ENCODE peak calls at places on chromosomes 2 and 18, in seven cellular contexts. P is aorta; W is ecto neural progenitor cell; Y is NCI-H1930; J is sciatic nerve; X is stimulated activated effector memory CD8-positive, alpha-beta T cell treated with anti-CD3 and anti-CD28 coated beads, Interleukin-12 subunit alpha, Interleukin-12 subunit beta, amount 100 ng/mL, for 72 hours; Z is nucleus accumbens. E is an unnamed sample.

GRCh38 chr18:69617888-69618287 is 217.2 kb downstream of the DOK6 start:
- DNase-seq in J (no peak), Y (no peak), Z (no peak), X (no peak), W (no peak), P (no peak), E (no peak)

GRCh38 chr2:40041983-40042382 is 262.9 kb upstream of the THUMPD2 start:
- DNase-seq in X (no peak), J (no peak), Y (no peak), Z (no peak), P (no peak), W (no peak), E (no peak)

GRCh38 chr18:44835555-44836156 is 155.0 kb downstream of the SETBP1 start:
- DNase-seq in J (no peak), X (no peak), P (no peak), W (no peak), Z (no peak), Y (no peak), E (no peak)

GRCh38 chr2:176960736-176961135 is 251.9 kb upstream of the HNRNPA3 start:
- DNase-seq in Y (no peak), Z (no peak), W (no peak), J (no peak), X (no peak), P (no peak), E (no peak)

GRCh38 chr18:79611040-79611681 is 68.4 kb upstream of the CTDP1 start:
- DNase-seq in Y (no peak), X (no peak), W (no peak), Z (no peak), P (peak), J (peak), E (no peak)

GRCh38 chr2:241932895-241933174 is 63.3 kb downstream of the RTP5 start:
- DNase-seq in Z (no peak), J (no peak), X (no peak), P (no peak), W (no peak), Y (no peak), E (no peak)

GRCh38 chr2:236376566-236377244 is 112.5 kb upstream of the ASB18 start:
- DNase-seq in W (no peak), P (no peak), J (no peak), X (no peak), Y (no peak), Z (no peak), E (no peak)

GRCh38 chr18:44548291-44549221 is 132.1 kb upstream of the SETBP1 start:
- DNase-seq in J (no peak), P (no peak), Y (no peak), Z (no peak), W (no peak), X (no peak), E (no peak)

GRCh38 chr2:160751021-160751420 is 257.4 kb upstream of the RBMS1 start:
- DNase-seq in J (no peak), P (no peak), W (no peak), X (no peak), Y (no peak), Z (no peak), E (no peak)

GRCh38 chr2:188474316-188474715 is 182.6 kb downstream of the GULP1 start:
- DNase-seq in J (no peak), X (no peak), P (no peak), Y (no peak), W (no peak), Z (no peak), E (no peak)

GRCh38 chr2:233428438-233428837 is 74.1 kb downstream of the DGKD start:
- DNase-seq in W (peak), X (no peak), Z (no peak), J (no peak), Y (no peak), P (no peak), E (no peak)

GRCh38 chr2:61993422-61994024 is 88.0 kb downstream of the COMMD1 start:
- DNase-seq in W (no peak), P (no peak), Z (no peak), J (no peak), Y (no peak), X (no peak), E (no peak)

GRCh38 chr2:40471868-40472267 is 20.0 kb upstream of the SLC8A1 start:
- DNase-seq in P (no peak), J (no peak), Y (no peak), Z (no peak), W (no peak), X (no peak), E (no peak)

GRCh38 chr18:13449651-13450050 is 231.1 kb downstream of the LDLRAD4 start:
- DNase-seq in P (no peak), X (no peak), J (no peak), Z (no peak), W (no peak), Y (no peak), E (no peak)

GRCh38 chr18:23134780-23135678 is at the start of gene CABLES1:
- DNase-seq in Y (peak), J (peak), X (peak), W (peak), Z (peak), P (peak), E (peak)

GRCh38 chr2:83742117-83742782 is 716.8 kb downstream of the SUCLG1 start:
- DNase-seq in J (peak), P (no peak), Z (no peak), X (no peak), Y (no peak), W (no peak), E (no peak)

GRCh38 chr2:142980246-142981068 is 103.0 kb downstream of the KYNU start:
- DNase-seq in X (no peak), J (no peak), P (no peak), Z (no peak), W (no peak), Y (no peak), E (no peak)

GRCh38 chr2:153165021-153165420 is 313.5 kb downstream of the RPRM start:
- DNase-seq in Z (no peak), W (no peak), P (no peak), Y (peak), J (no peak), X (no peak), E (no peak)

E was measured in GOT3.